ENCODE peak calls at places on chromosomes 5 and 9, in ten cellular contexts. S is tibial artery, K is IMR-90, T is upper lobe of left lung, I is H9, F is NT2/D1, V is spleen, X is PC-3, P is Panc1, B is ascending aorta. E is an unnamed sample.

GRCh38 chr9:94874316-94874715 is 147.8 kb downstream of the AOPEP start:
- DNase-seq in S (no peak), K (peak; percentile 84), T (no peak), I (no peak), F (no peak), V (no peak), X (peak; percentile 44), P (no peak), B (no peak), E (no peak)

GRCh38 chr5:39057745-39058144 is 16.5 kb downstream of the RICTOR start:
- DNase-seq in S (no peak), K (no peak), T (no peak), I (no peak), F (no peak), V (no peak), X (no peak), P (no peak), B (no peak), E (no peak)

GRCh38 chr9:73179594-73179993 is 27.9 kb downstream of the ANXA1 start:
- DNase-seq in S (no peak), K (peak; percentile 16), T (no peak), I (no peak), F (no peak), V (no peak), X (peak; percentile 94), P (no peak), B (no peak), E (no peak)

GRCh38 chr9:38681747-38682227 is 38.1 kb downstream of the FAM240B start:
- DNase-seq in S (no peak), K (peak; percentile 24), T (no peak), I (no peak), F (no peak), V (no peak), X (peak; percentile 88), P (peak; percentile 32), B (no peak), E (no peak)

GRCh38 chr5:127409236-127409921 is 108.1 kb upstream of the PRRC1 start:
- DNase-seq in S (no peak), K (no peak), T (no peak), I (no peak), F (no peak), V (no peak), X (no peak), P (no peak), B (no peak), E (no peak)

GRCh38 chr5:57175586-57175985 is 1.7 kb downstream of the GPBP1 start:
- DNase-seq in S (no peak), K (no peak), T (no peak), I (no peak), F (no peak), V (no peak), X (no peak), P (no peak), B (no peak), E (no peak)

GRCh38 chr5:25301836-25302235 is 657.1 kb upstream of the CDH10 start:
- DNase-seq in S (no peak), K (no peak), T (no peak), I (no peak), F (no peak), V (no peak), X (no peak), P (no peak), B (no peak), E (no peak)

GRCh38 chr5:54807421-54807820 is 178.0 kb downstream of the ESM1 start:
- DNase-seq in S (no peak), K (peak; percentile 86), T (no peak), I (no peak), F (no peak), V (no peak), X (peak; percentile 32), P (no peak), B (no peak), E (no peak)

GRCh38 chr9:131950487-131950886 is 129.2 kb downstream of the MED27 start:
- DNase-seq in S (no peak), K (no peak), T (no peak), I (no peak), F (no peak), V (no peak), X (no peak), P (no peak), B (no peak), E (no peak)

GRCh38 chr5:141488591-141489478 is at the start of gene PCDHGC5:
- DNase-seq in S (no peak), K (peak; percentile 87), T (no peak), I (no peak), F (no peak), V (no peak), X (peak; percentile 71), P (no peak), B (no peak), E (peak; percentile 23)

GRCh38 chr9:23611874-23612273 is 214.2 kb downstream of the ELAVL2 start:
- DNase-seq in S (no peak), K (no peak), T (no peak), I (no peak), F (no peak), V (no peak), X (no peak), P (no peak), B (no peak), E (no peak)

DNA sequence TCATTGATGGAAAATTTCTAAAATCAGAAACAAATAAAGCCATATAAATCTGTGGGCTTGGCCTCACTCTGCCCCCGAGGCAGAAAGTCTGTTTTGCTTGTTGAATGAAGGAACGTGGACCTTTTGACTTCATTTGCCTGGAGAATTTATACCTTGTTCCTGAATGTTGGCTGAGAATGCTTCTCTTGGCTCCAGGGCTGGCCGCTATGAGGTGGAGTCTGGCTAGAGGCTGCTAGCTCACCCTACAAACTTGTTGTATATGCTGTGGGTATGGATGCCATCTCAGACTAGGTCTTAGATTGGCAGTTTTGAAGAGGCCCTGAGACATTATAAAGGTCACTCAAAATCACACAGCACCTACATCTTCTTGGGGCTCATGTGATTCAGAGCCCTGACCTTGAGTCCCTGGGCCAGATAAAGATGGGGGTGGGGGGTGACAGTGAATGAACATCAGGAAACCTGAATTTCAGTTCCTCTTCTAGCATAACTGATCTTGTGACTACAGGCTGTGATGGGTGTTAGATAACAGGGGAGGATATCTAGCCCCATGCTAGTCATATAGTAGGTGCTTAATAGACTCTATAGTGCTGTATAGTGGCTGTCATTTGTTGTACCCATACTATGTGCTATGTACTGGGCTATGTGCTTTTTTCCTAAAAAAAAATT is 2.8 kb downstream of the GM2A start:
- DNase-seq in S (no peak), K (no peak), T (no peak), I (no peak), F (no peak), V (no peak), X (no peak), P (no peak), B (no peak), E (no peak)
- H3K4me1 ChIP-seq in S (peaks cover 25% of the 10 kb centered on the region), K (no peaks in the 10 kb centered on the region), T (peaks cover 46% of the 10 kb centered on the region), I (peaks cover 3% of the 10 kb centered on the region), F (peaks cover 4% of the 10 kb centered on the region), V (peaks cover 81% of the 10 kb centered on the region), X (peaks cover 48% of the 10 kb centered on the region), P (peaks cover 10% of the 10 kb centered on the region), B (peaks cover 11% of the 10 kb centered on the region), E (peaks cover 6% of the 10 kb centered on the region)

GRCh38 chr9:99169086-99169485 is 52.7 kb downstream of the ALG2 start:
- DNase-seq in S (no peak), K (no peak), T (no peak), I (no peak), F (no peak), V (no peak), X (no peak), P (no peak), B (no peak), E (no peak)

GRCh38 chr9:99171225-99172128 is 50.3 kb downstream of the ALG2 start:
- DNase-seq in S (no peak), K (no peak), T (no peak), I (no peak), F (no peak), V (no peak), X (no peak), P (no peak), B (no peak), E (no peak)

GRCh38 chr9:99169982-99170761 is 51.6 kb downstream of the ALG2 start:
- DNase-seq in S (no peak), K (no peak), T (no peak), I (peak; percentile 72), F (peak; percentile 54), V (no peak), X (no peak), P (no peak), B (no peak), E (no peak)

GRCh38 chr9:99173570-99174504 is 47.9 kb downstream of the ALG2 start:
- DNase-seq in S (no peak), K (no peak), T (no peak), I (no peak), F (no peak), V (no peak), X (no peak), P (no peak), B (no peak), E (no peak)

DNA sequence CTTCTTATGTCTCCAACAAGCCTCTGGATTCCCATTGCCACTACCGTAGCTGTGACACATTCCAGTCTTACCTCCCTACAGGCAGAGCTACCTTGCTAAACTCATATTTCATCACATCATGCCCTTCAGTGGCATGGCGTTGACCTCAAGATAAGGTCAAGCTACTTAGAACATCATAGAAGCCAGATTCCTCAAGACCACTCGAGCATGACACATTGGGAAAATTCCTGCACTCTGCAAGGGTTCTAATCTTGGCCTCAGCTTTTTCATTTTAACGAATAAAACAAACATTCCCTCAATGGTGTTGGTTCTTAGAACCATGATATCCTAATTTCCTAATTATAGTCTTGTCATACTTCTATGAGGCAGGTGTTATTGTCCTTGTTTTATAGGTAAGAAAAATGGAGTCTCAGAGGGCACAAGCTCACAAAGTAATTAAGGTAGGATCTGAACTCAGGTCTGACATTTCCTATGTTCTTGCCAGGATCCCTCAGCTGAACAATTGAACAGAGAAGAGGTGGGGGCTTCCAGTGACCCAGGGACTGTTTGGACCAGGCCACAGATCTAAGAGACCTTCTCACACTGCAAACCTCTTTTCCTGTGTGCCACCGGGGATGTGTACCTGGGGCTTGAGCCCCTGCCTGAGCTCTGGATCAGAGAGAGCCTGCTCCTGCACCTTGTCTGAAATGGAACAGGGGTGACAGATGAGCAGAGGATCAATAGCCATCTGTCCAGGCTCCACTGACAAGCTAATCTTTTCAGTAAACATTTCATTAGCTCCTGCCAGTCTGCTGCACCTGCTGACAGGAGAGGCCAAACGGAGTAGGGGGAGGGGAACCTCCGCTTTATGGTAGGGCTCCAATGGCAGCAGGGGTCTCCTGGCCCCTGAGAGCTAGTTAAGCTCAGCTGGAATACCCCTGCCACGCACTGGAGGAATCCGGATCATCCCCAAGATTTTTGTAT is 49.3 kb downstream of the ALG2 start:
- DNase-seq in S (no peak), K (no peak), T (no peak), I (no peak), F (no peak), V (no peak), X (no peak), P (no peak), B (no peak), E (no peak)
- H3K4me1 ChIP-seq in S (no peaks in the 10 kb centered on the region), K (peaks cover 10% of the 10 kb centered on the region), T (no peaks in the 10 kb centered on the region), I (peaks cover 4% of the 10 kb centered on the region), F (peaks cover 10% of the 10 kb centered on the region), V (no peaks in the 10 kb centered on the region), X (no peaks in the 10 kb centered on the region), P (no peaks in the 10 kb centered on the region), B (no peaks in the 10 kb centered on the region), E (no peaks in the 10 kb centered on the region)

GRCh38 chr5:154193636-154194035 is 3.1 kb downstream of the GALNT10 start:
- DNase-seq in S (no peak), K (peak; percentile 37), T (no peak), I (no peak), F (no peak), V (no peak), X (peak; percentile 41), P (no peak), B (no peak), E (no peak)
- H3K4me1 ChIP-seq in S (peaks cover 39% of the 10 kb centered on the region), K (peaks cover 31% of the 10 kb centered on the region), T (peaks cover 57% of the 10 kb centered on the region), I (peaks cover 10% of the 10 kb centered on the region), F (peaks cover 16% of the 10 kb centered on the region), V (peaks cover 75% of the 10 kb centered on the region), X (peaks cover 68% of the 10 kb centered on the region), P (peaks cover 23% of the 10 kb centered on the region), B (peaks cover 28% of the 10 kb centered on the region), E (no peaks in the 10 kb centered on the region)

GRCh38 chr9:127566351-127567001 is 45.6 kb upstream of the STXBP1 start:
- DNase-seq in S (no peak), K (no peak), T (no peak), I (no peak), F (no peak), V (no peak), X (peak; percentile 52), P (no peak), B (no peak), E (no peak)
- H3K4me1 ChIP-seq in S (peaks cover 67% of the 10 kb centered on the region), K (peaks cover 35% of the 10 kb centered on the region), T (peaks cover 87% of the 10 kb centered on the region), I (peaks cover 4% of the 10 kb centered on the region), F (peaks cover 18% of the 10 kb centered on the region), V (peaks cover 74% of the 10 kb centered on the region), X (peaks cover 60% of the 10 kb centered on the region), P (peaks cover 52% of the 10 kb centered on the region), B (peaks cover 50% of the 10 kb centered on the region), E (no peaks in the 10 kb centered on the region)